ENCODE peak calls at places on chromosomes 6 and 20, in four cellular contexts. I is HFFc6; R is WTC11; U is stimulated activated CD8-positive, alpha-beta memory T cell treated with anti-CD3 and anti-CD28 coated beads, Interleukin-7, amount 100 ng/mL, for 1 hour. Q is an unnamed sample.

GRCh38 chr6:74073429-74073828 is 377.4 kb downstream of the CD109 start:
- DNase-seq in I (peak; percentile 79), R (no peak), U (no peak), Q (no peak)

GRCh38 chr6:72650081-72650745 is 28.3 kb downstream of the KCNQ5 start:
- DNase-seq in I (peak; percentile 37), R (no peak), U (no peak), Q (no peak)

GRCh38 chr6:84685983-84686584 is 78.3 kb downstream of the TBX18 start:
- DNase-seq in I (no peak), R (peak; percentile 24), U (no peak), Q (peak; percentile 37)

GRCh38 chr6:47241742-47242482 is 67.8 kb downstream of the TNFRSF21 start:
- DNase-seq in I (no peak), R (no peak), U (no peak), Q (no peak)

GRCh38 chr6:3831741-3832530 is 17.2 kb upstream of the FAM50B start:
- DNase-seq in I (no peak), R (no peak), U (no peak), Q (no peak)

GRCh38 chr6:74749211-74750142 is 456.4 kb downstream of the COL12A1 start:
- DNase-seq in I (no peak), R (no peak), U (no peak), Q (no peak)

GRCh38 chr6:127518710-127519468 is at the start of gene MTCL3:
- DNase-seq in I (no peak), R (peak; percentile 70), U (no peak), Q (peak; percentile 55)

GRCh38 chr6:147662639-147663038 is 154.1 kb downstream of the SAMD5 start:
- DNase-seq in I (no peak), R (no peak), U (no peak), Q (no peak)

GRCh38 chr6:32908897-32909296 is 31.9 kb downstream of the HLA-DMB start:
- DNase-seq in I (no peak), R (no peak), U (no peak), Q (no peak)

GRCh38 chr20:62965363-62965771 is 12.9 kb downstream of the SLC17A9 start:
- DNase-seq in I (no peak), R (no peak), U (no peak), Q (no peak)

GRCh38 chr20:62929051-62929538 is 2.8 kb upstream of the DIDO1 start:
- DNase-seq in I (peak; percentile 21), R (peak; percentile 86), U (peak; percentile 27), Q (peak; percentile 85)

GRCh38 chr6:150929403-150929802 is 63.9 kb downstream of the MTHFD1L start:
- DNase-seq in I (no peak), R (no peak), U (no peak), Q (no peak)

GRCh38 chr6:152204584-152204983 is 397.1 kb downstream of the ESR1 start:
- DNase-seq in I (no peak), R (no peak), U (no peak), Q (no peak)

GRCh38 chr6:41367700-41368099 is 32.3 kb downstream of the NCR2 start:
- DNase-seq in I (peak; percentile 25), R (peak; percentile 84), U (no peak), Q (peak; percentile 89)

GRCh38 chr6:56250266-56250665 is 2.9 kb upstream of the COL21A1 start:
- DNase-seq in I (no peak), R (no peak), U (no peak), Q (no peak)

GRCh38 chr6:12751694-12752304 is 35.2 kb downstream of the PHACTR1 start:
- DNase-seq in I (peak; percentile 43), R (peak; percentile 86), U (no peak), Q (peak; percentile 76)

GRCh38 chr6:163255265-163255664 is 159.3 kb upstream of the QKI start:
- DNase-seq in I (no peak), R (no peak), U (no peak), Q (no peak)

GRCh38 chr6:41157323-41157722 is 3.2 kb upstream of the TREML1 start:
- DNase-seq in I (no peak), R (no peak), U (no peak), Q (no peak)

GRCh38 chr6:145809785-145810184 is 4.8 kb downstream of the FBXO30 start:
- DNase-seq in I (peak; percentile 42), R (no peak), U (no peak), Q (no peak)

GRCh38 chr6:54086439-54086838 is 24.8 kb upstream of the MLIP start:
- DNase-seq in I (no peak), R (no peak), U (no peak), Q (no peak)

GRCh38 chr6:7747016-7747415 is 21.1 kb downstream of the BMP6 start:
- DNase-seq in I (no peak), R (no peak), U (no peak), Q (no peak)

GRCh38 chr20:62430871-62431447 is 3.6 kb upstream of the RBBP8NL start:
- DNase-seq in I (no peak), R (no peak), U (no peak), Q (no peak)

GRCh38 chr6:162572240-162572639 is 155.3 kb downstream of the PRKN start:
- DNase-seq in I (no peak), R (no peak), U (no peak), Q (no peak)

GRCh38 chr6:159988983-159989454 is 20.1 kb downstream of the IGF2R start:
- DNase-seq in I (no peak), R (no peak), U (no peak), Q (no peak)

GRCh38 chr20:53829706-53830521 is 236.3 kb upstream of the ZNF217 start:
- DNase-seq in I (no peak), R (no peak), U (no peak), Q (no peak)

GRCh38 chr6:501891-502601 is 110.5 kb downstream of the IRF4 start:
- DNase-seq in I (no peak), R (no peak), U (no peak), Q (no peak)

GRCh38 chr6:26534681-26535465 is 3.3 kb upstream of the HMGN4 start:
- DNase-seq in I (no peak), R (no peak), U (no peak), Q (no peak)

GRCh38 chr6:168939041-168939440 is 314.6 kb downstream of the THBS2 start:
- DNase-seq in I (no peak), R (no peak), U (no peak), Q (no peak)

GRCh38 chr6:152121910-152122309 is 314.4 kb downstream of the ESR1 start:
- DNase-seq in I (no peak), R (no peak), U (no peak), Q (no peak)